ENCODE peak calls at places on chromosomes 3 and 15, in nine cellular contexts. M is RCC 7860; H is fibroblast of lung; F is HS-5; E is stimulated activated CD8-positive, alpha-beta memory T cell treated with anti-CD3 and anti-CD28 coated beads, Interleukin-15, amount 100 ng/mL, for 4 hours; D is HuH-7.5; Q is left lung; W is uterus; O is AML-193. K is an unnamed sample.

GRCh38 chr15:75420698-75421097 is 30.8 kb downstream of the SIN3A start:
- DNase-seq in M (no peak), H (peak; percentile 33), F (no peak), E (no peak), D (no peak), Q (no peak), W (no peak), O (no peak), K (no peak)

GRCh38 chr3:160641675-160642330 is 35.2 kb upstream of the ARL14 start:
- DNase-seq in M (no peak), H (peak; percentile 91), F (no peak), E (no peak), D (no peak), Q (no peak), W (peak; percentile 42), O (no peak), K (peak; percentile 66)

GRCh38 chr15:34621675-34622074 is 38.2 kb upstream of the GOLGA8B start:
- DNase-seq in M (no peak), H (peak; percentile 44), F (no peak), E (no peak), D (no peak), Q (no peak), W (no peak), O (no peak), K (no peak)

GRCh38 chr3:14133876-14134275 is 9.0 kb downstream of the TMEM43 start:
- DNase-seq in M (no peak), H (no peak), F (no peak), E (no peak), D (no peak), Q (no peak), W (no peak), O (no peak), K (no peak)

GRCh38 chr3:5252111-5252510 is 64.6 kb downstream of the EDEM1 start:
- DNase-seq in M (no peak), H (no peak), F (no peak), E (no peak), D (no peak), Q (no peak), W (no peak), O (no peak), K (no peak)

GRCh38 chr15:67685008-67685599 is 140.2 kb upstream of the SKOR1 start:
- DNase-seq in M (peak; percentile 32), H (peak; percentile 50), F (no peak), E (no peak), D (peak; percentile 7), Q (no peak), W (no peak), O (peak; percentile 6), K (peak; percentile 29)

GRCh38 chr15:69783211-69783610 is 314.5 kb downstream of the TLE3 start:
- DNase-seq in M (no peak), H (no peak), F (no peak), E (no peak), D (no peak), Q (no peak), W (no peak), O (no peak), K (no peak)

GRCh38 chr3:183208260-183208659 is 44.8 kb upstream of the B3GNT5 start:
- DNase-seq in M (no peak), H (no peak), F (no peak), E (no peak), D (no peak), Q (no peak), W (no peak), O (no peak), K (no peak)

GRCh38 chr3:115040673-115041286 is 106.3 kb downstream of the ZBTB20 start:
- DNase-seq in M (no peak), H (peak; percentile 36), F (peak; percentile 13), E (peak; percentile 5), D (peak; percentile 11), Q (no peak), W (peak; percentile 21), O (peak; percentile 58), K (peak; percentile 54)

GRCh38 chr3:63492464-63492863 is 160.0 kb upstream of the SNTN start:
- DNase-seq in M (no peak), H (no peak), F (no peak), E (no peak), D (no peak), Q (no peak), W (no peak), O (no peak), K (no peak)

GRCh38 chr3:194141415-194142155 is 5.6 kb downstream of the HES1 start:
- DNase-seq in M (peak; percentile 91), H (peak; percentile 95), F (no peak), E (peak; percentile 44), D (peak; percentile 88), Q (peak; percentile 89), W (peak; percentile 94), O (no peak), K (peak; percentile 92)

GRCh38 chr3:126147932-126148683 is 32.3 kb downstream of the ALDH1L1 start:
- DNase-seq in M (no peak), H (no peak), F (no peak), E (no peak), D (no peak), Q (no peak), W (peak; percentile 3), O (no peak), K (no peak)

GRCh38 chr3:190486908-190487607 is 26.8 kb upstream of the IL1RAP start:
- DNase-seq in M (no peak), H (no peak), F (no peak), E (no peak), D (no peak), Q (no peak), W (no peak), O (no peak), K (no peak)

GRCh38 chr15:32718822-32719716 is 1.3 kb downstream of the GREM1 start:
- DNase-seq in M (no peak), H (peak; percentile 34), F (no peak), E (no peak), D (no peak), Q (no peak), W (no peak), O (no peak), K (no peak)

GRCh38 chr3:187368765-187369450 is 723 bp downstream of the RTP4 start:
- DNase-seq in M (no peak), H (no peak), F (no peak), E (no peak), D (no peak), Q (no peak), W (no peak), O (peak; percentile 62), K (no peak)

GRCh38 chr3:30130391-30130790 is 476.0 kb upstream of the TGFBR2 start:
- DNase-seq in M (no peak), H (peak; percentile 72), F (no peak), E (no peak), D (no peak), Q (no peak), W (no peak), O (no peak), K (no peak)

GRCh38 chr15:70336425-70337009 is 238.8 kb upstream of the TLE3 start:
- DNase-seq in M (no peak), H (no peak), F (no peak), E (no peak), D (no peak), Q (no peak), W (no peak), O (no peak), K (no peak)

GRCh38 chr3:13536832-13537231 is 12.1 kb upstream of the FBLN2 start:
- DNase-seq in M (no peak), H (no peak), F (no peak), E (no peak), D (no peak), Q (no peak), W (no peak), O (no peak), K (peak; percentile 65)

GRCh38 chr3:170277833-170278586 is 55.8 kb downstream of the PRKCI start:
- DNase-seq in M (no peak), H (no peak), F (no peak), E (no peak), D (no peak), Q (no peak), W (no peak), O (no peak), K (no peak)

GRCh38 chr3:145070795-145071194 is 1090.2 kb downstream of the PLOD2 start:
- DNase-seq in M (no peak), H (no peak), F (no peak), E (no peak), D (no peak), Q (no peak), W (no peak), O (no peak), K (no peak)

K was measured in A172.